ENCODE peak calls at places on chromosome 12, in six cellular contexts. E is cardiac muscle cell, F is mammary epithelial cell, S is AG09309, N is lower lobe of right lung, K is H1. C is an unnamed sample.

GRCh38 chr12:105100207-105100985 is 7.1 kb upstream of the WASHC4 start:
- DNase-seq in E (no peak), F (peak; percentile 40), S (no peak), N (no peak), K (no peak), C (no peak)

GRCh38 chr12:77097846-77098245 is 32.5 kb upstream of the E2F7 start:
- DNase-seq in E (no peak), F (no peak), S (no peak), N (no peak), K (no peak), C (no peak)

GRCh38 chr12:123893276-123893675 is 79.4 kb downstream of the CCDC92 start:
- DNase-seq in E (no peak), F (no peak), S (no peak), N (no peak), K (no peak), C (no peak)

GRCh38 chr12:114396153-114396868 is 9.6 kb downstream of the TBX5 start:
- DNase-seq in E (peak; percentile 55), F (no peak), S (no peak), N (no peak), K (no peak), C (no peak)

GRCh38 chr12:88834226-88834625 is 254.0 kb upstream of the KITLG start:
- DNase-seq in E (no peak), F (peak; percentile 68), S (no peak), N (no peak), K (no peak), C (no peak)

GRCh38 chr12:31732926-31733548 is 4.2 kb upstream of the AMN1 start:
- DNase-seq in E (no peak), F (peak; percentile 99), S (peak; percentile 29), N (no peak), K (peak; percentile 70), C (peak; percentile 90)

GRCh38 chr12:34400423-34400881 is 378.2 kb downstream of the ALG10 start:
- DNase-seq in E (no peak), F (no peak), S (no peak), N (peak; percentile 29), K (peak; percentile 6), C (no peak)

GRCh38 chr12:6958609-6959375 is 7.6 kb downstream of the PTPN6 start:
- DNase-seq in E (no peak), F (no peak), S (no peak), N (peak; percentile 52), K (no peak), C (no peak)

GRCh38 chr12:116384629-116385485 is 107.4 kb upstream of the MED13L start:
- DNase-seq in E (no peak), F (peak; percentile 44), S (no peak), N (no peak), K (no peak), C (no peak)

GRCh38 chr12:111792155-111792876 is 25.6 kb downstream of the ALDH2 start:
- DNase-seq in E (no peak), F (no peak), S (no peak), N (no peak), K (no peak), C (no peak)

GRCh38 chr12:31742891-31743290 is 14.1 kb upstream of the AMN1 start:
- DNase-seq in E (no peak), F (no peak), S (no peak), N (no peak), K (no peak), C (no peak)

GRCh38 chr12:45284096-45284901 is 68.4 kb downstream of the ANO6 start:
- DNase-seq in E (peak; percentile 46), F (no peak), S (no peak), N (no peak), K (no peak), C (no peak)

GRCh38 chr12:20305470-20305869 is 62.9 kb upstream of the PDE3A start:
- DNase-seq in E (no peak), F (no peak), S (no peak), N (no peak), K (no peak), C (no peak)

GRCh38 chr12:52614381-52615207 is 3.8 kb downstream of the KRT73 start:
- DNase-seq in E (no peak), F (peak; percentile 14), S (no peak), N (no peak), K (peak; percentile 16), C (no peak)

GRCh38 chr12:57112492-57113294 is 1.5 kb upstream of the STAT6 start:
- DNase-seq in E (no peak), F (no peak), S (no peak), N (no peak), K (no peak), C (no peak)

GRCh38 chr12:104551313-104551931 is 94.7 kb downstream of the CHST11 start:
- DNase-seq in E (no peak), F (no peak), S (no peak), N (no peak), K (no peak), C (no peak)

GRCh38 chr12:50482566-50482965 is 22.2 kb upstream of the DIP2B start:
- DNase-seq in E (no peak), F (peak; percentile 22), S (no peak), N (no peak), K (no peak), C (no peak)

GRCh38 chr12:55797068-55797467 is 20.5 kb downstream of the SARNP start:
- DNase-seq in E (peak; percentile 76), F (peak; percentile 13), S (no peak), N (no peak), K (no peak), C (no peak)

GRCh38 chr12:77377622-77378021 is 312.3 kb upstream of the E2F7 start:
- DNase-seq in E (no peak), F (no peak), S (no peak), N (no peak), K (no peak), C (no peak)

GRCh38 chr12:128387811-128388422 is 120.9 kb downstream of the TMEM132C start:
- DNase-seq in E (peak; percentile 80), F (no peak), S (no peak), N (peak; percentile 57), K (peak; percentile 91), C (no peak)

GRCh38 chr12:28190321-28191017 is at the start of gene CCDC91:
- DNase-seq in E (peak; percentile 89), F (peak; percentile 86), S (peak; percentile 67), N (peak; percentile 91), K (peak; percentile 88), C (peak; percentile 47)

GRCh38 chr12:50057000-50057841 is at the start of gene ASIC1:
- DNase-seq in E (peak; percentile 83), F (peak; percentile 67), S (no peak), N (peak; percentile 73), K (peak; percentile 78), C (no peak)

GRCh38 chr12:6084261-6084968 is 40.1 kb downstream of the VWF start:
- DNase-seq in E (peak; percentile 46), F (peak; percentile 64), S (no peak), N (no peak), K (peak; percentile 56), C (no peak)

GRCh38 chr12:57627504-57628279 is 5.3 kb downstream of the B4GALNT1 start:
- DNase-seq in E (no peak), F (no peak), S (no peak), N (no peak), K (peak; percentile 73), C (no peak)

GRCh38 chr12:65725376-65725775 is 98.9 kb upstream of the HMGA2 start:
- DNase-seq in E (no peak), F (peak; percentile 29), S (no peak), N (no peak), K (no peak), C (no peak)

GRCh38 chr12:90102957-90103652 is 394.5 kb upstream of the ATP2B1 start:
- DNase-seq in E (peak; percentile 50), F (peak; percentile 43), S (no peak), N (no peak), K (no peak), C (no peak)

GRCh38 chr12:118446247-118446646 is 69.9 kb downstream of the SUDS3 start:
- DNase-seq in E (no peak), F (no peak), S (no peak), N (no peak), K (no peak), C (no peak)
- TF ChIP-seq CTCF in E (no peak), F (no peak), S (no peak), N (no peak), K (peak; percentile 20), C (no peak)

GRCh38 chr12:62191747-62192485 is 68.3 kb upstream of the USP15 start:
- DNase-seq in E (peak; percentile 10), F (peak; percentile 66), S (no peak), N (peak; percentile 49), K (peak; percentile 65), C (no peak)

GRCh38 chr12:62192486-62193250 is 67.5 kb upstream of the USP15 start:
- DNase-seq in E (peak; percentile 86), F (peak; percentile 75), S (peak; percentile 61), N (peak; percentile 54), K (no peak), C (no peak)

GRCh38 chr12:62190921-62191746 is 69.1 kb upstream of the USP15 start:
- DNase-seq in E (peak; percentile 26), F (no peak), S (no peak), N (peak; percentile 48), K (peak; percentile 71), C (no peak)

GRCh38 chr12:62194031-62194430 is 66.2 kb upstream of the USP15 start:
- DNase-seq in E (no peak), F (no peak), S (no peak), N (no peak), K (no peak), C (no peak)

GRCh38 chr12:62190081-62190480 is 70.1 kb upstream of the USP15 start:
- DNase-seq in E (peak; percentile 3), F (no peak), S (no peak), N (no peak), K (no peak), C (no peak)
- H3K4me3 ChIP-seq in E (no peak overlapping the region), F (no peak overlapping the region), S (no peak overlapping the region), N (no peak overlapping the region), K (peak overlapping the region; percentile 71), C (no peak overlapping the region)

GRCh38 chr12:70242695-70243509 is at the start of gene CNOT2:
- DNase-seq in E (peak; percentile 91), F (peak; percentile 91), S (peak; percentile 61), N (peak; percentile 93), K (peak; percentile 91), C (peak; percentile 67)
- TF ChIP-seq CTCF in E (no peak), F (no peak), S (no peak), N (no peak), K (no peak), C (no peak)

DNA sequence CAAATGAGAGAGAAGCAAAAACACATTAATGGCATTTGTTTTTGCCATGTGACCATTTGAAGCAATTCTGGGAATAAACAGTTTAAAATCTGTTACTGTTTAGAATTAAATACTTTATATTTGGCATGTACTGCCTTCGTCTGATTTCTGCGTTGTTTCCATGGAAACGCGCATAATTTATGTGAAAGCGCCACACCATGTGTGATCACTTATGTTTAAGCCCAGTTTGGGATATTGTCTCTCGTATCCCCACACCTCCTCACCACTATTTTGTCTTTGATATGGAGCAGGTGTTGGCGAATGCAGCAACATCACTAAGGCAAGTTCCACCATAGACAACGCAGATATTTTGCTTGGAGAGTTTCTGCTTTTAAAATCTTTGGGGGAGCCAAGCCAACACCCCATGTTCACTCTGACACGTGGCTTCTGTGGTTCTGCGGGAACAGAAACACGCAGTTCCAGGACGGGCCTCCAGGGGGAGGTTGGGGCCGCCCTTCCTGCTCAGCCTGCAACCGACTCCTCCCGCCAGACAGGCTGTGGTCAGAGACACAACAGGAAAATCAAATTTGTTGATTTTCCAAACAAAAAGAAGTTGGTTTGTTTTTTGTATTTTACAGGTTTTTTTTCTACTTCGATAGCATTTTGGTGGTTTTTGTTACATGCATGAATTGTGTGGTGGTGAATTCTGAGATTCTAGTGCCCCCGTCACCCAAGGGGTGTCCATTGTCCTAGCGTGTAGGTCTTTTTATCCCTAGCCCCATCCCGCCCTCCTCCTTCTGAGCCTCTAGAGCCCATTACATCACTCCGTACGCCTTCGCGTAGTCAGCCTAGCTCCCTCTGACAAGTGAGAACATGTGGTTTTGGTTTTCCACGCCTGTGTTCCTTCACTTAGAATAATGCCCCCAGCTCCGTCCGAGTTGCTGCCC is 101.9 kb upstream of the SFSWAP start:
- DNase-seq in E (peak; percentile 63), F (peak; percentile 23), S (peak; percentile 10), N (peak; percentile 78), K (peak; percentile 91), C (no peak)
- H3K4me3 ChIP-seq in E (no peak overlapping the region), F (no peak overlapping the region), S (no peak overlapping the region), N (no peak overlapping the region), K (no peak overlapping the region), C (no peak overlapping the region)